ENCODE peak calls at places on chromosomes 13 and 19, in eight cellular contexts. O, U, J, L, S, W, M and C are unnamed samples.
A peak's percentile ranks its signal among the peaks of the same experiment; 100 is the strongest.

GRCh38 chr13:112960671-112961070 is 8.3 kb upstream of the MCF2L start:
- ATAC-seq in O (no peak), U (no peak), J (no peak), L (no peak), S (no peak), W (no peak), M (no peak), C (no peak)

GRCh38 chr19:44764975-44765948 is 12.4 kb upstream of the CBLC start:
- ATAC-seq in O (no peak), U (no peak), J (no peak), L (no peak), S (no peak), W (no peak), M (peak; percentile 61), C (no peak)

GRCh38 chr19:8526345-8527062 is 12.5 kb upstream of the ZNF414 start:
- ATAC-seq in O (peak; percentile 79), U (peak; percentile 70), J (peak; percentile 81), L (peak; percentile 89), S (peak; percentile 82), W (no peak), M (peak; percentile 81), C (peak; percentile 81)

GRCh38 chr13:26784704-26785639 is 24.4 kb upstream of the GPR12 start:
- ATAC-seq in O (peak; percentile 75), U (no peak), J (no peak), L (no peak), S (no peak), W (peak; percentile 56), M (no peak), C (peak; percentile 63)

GRCh38 chr19:53878786-53879144 is 3.2 kb upstream of the PRKCG start:
- ATAC-seq in O (no peak), U (no peak), J (peak; percentile 13), L (no peak), S (no peak), W (no peak), M (peak; percentile 11), C (no peak)

GRCh38 chr13:51935326-51936171 is 73.8 kb downstream of the CCDC70 start:
- ATAC-seq in O (peak; percentile 95), U (peak; percentile 98), J (peak; percentile 74), L (no peak), S (peak; percentile 77), W (peak; percentile 54), M (peak; percentile 76), C (no peak)

GRCh38 chr19:35913589-35913988 is 5.5 kb upstream of the TYROBP start:
- ATAC-seq in O (no peak), U (no peak), J (no peak), L (no peak), S (no peak), W (peak; percentile 36), M (no peak), C (no peak)

GRCh38 chr19:46745030-46745429 is 827 bp upstream of the FKRP start:
- ATAC-seq in O (no peak), U (no peak), J (peak; percentile 14), L (peak; percentile 42), S (peak; percentile 4), W (no peak), M (no peak), C (no peak)

GRCh38 chr19:14511245-14511625 is 7.0 kb downstream of the DNAJB1 start:
- ATAC-seq in O (no peak), U (no peak), J (no peak), L (no peak), S (no peak), W (no peak), M (no peak), C (no peak)
- H3K27ac ChIP-seq in O (no peak overlapping the region), U (peak overlapping the region; percentile 51), J (no peak overlapping the region), L (peak overlapping the region; percentile 86), S (peak overlapping the region; percentile 3), W (no peak overlapping the region), M (no peak overlapping the region), C (peak overlapping the region; percentile 46)

DNA sequence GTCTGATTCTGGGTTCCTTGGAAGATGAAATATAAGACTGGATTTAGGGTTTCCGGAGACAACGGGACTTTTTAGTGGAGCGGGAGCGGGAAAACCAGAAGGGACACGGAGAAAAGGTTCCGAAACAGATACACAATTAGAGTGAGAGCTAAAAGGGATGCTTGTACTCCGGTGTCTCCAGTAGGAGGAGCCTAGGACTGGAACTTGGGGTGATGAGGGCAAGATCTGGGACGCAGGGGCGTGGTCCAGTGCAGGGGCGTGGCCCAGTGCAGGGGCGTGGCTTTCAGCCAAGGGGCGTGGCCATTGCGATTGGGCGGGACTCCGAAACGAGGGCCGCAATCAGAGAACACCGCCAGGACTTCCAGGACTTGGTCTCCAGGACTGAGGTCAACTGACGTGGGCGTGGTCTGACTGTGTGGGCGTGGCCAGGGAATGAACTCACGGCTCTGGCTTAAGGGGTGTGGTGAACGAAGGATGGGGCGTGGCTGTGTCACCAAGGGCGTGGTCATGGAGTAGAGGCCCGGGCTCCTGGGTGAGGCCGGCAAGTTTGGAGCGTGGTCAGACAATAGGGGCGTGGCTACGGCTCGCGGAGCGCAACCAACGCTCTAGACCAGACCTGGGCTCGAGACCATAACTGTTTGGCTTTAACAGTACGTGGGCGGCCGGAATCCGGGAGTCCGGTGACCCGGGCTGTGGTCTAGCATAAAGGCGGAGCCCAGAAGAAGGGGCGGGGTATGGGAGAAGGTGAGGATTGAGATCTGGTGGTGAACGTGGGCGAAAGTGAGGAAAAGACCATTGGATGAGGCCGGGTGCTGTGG is at the start of gene DKKL1:
- ATAC-seq in O (peak; percentile 72), U (peak; percentile 86), J (peak; percentile 93), L (peak; percentile 98), S (peak; percentile 94), W (peak; percentile 86), M (peak; percentile 79), C (peak; percentile 91)
- TF ChIP-seq POLR2AphosphoS5 in O (peak; percentile 64), U (peak; percentile 63), J (no peak), L (peak; percentile 44), S (peak; percentile 40), W (no peak), M (no peak), C (peak; percentile 76)

GRCh38 chr19:56107626-56108351 is 13.3 kb downstream of the ZNF787 start:
- ATAC-seq in O (no peak), U (no peak), J (peak; percentile 8), L (no peak), S (no peak), W (no peak), M (no peak), C (no peak)
- H3K27ac ChIP-seq in O (no peak overlapping the region), U (no peak overlapping the region), J (peak overlapping the region; percentile 97), L (no peak overlapping the region), S (no peak overlapping the region), W (no peak overlapping the region), M (no peak overlapping the region), C (peak overlapping the region; percentile 87)

DNA sequence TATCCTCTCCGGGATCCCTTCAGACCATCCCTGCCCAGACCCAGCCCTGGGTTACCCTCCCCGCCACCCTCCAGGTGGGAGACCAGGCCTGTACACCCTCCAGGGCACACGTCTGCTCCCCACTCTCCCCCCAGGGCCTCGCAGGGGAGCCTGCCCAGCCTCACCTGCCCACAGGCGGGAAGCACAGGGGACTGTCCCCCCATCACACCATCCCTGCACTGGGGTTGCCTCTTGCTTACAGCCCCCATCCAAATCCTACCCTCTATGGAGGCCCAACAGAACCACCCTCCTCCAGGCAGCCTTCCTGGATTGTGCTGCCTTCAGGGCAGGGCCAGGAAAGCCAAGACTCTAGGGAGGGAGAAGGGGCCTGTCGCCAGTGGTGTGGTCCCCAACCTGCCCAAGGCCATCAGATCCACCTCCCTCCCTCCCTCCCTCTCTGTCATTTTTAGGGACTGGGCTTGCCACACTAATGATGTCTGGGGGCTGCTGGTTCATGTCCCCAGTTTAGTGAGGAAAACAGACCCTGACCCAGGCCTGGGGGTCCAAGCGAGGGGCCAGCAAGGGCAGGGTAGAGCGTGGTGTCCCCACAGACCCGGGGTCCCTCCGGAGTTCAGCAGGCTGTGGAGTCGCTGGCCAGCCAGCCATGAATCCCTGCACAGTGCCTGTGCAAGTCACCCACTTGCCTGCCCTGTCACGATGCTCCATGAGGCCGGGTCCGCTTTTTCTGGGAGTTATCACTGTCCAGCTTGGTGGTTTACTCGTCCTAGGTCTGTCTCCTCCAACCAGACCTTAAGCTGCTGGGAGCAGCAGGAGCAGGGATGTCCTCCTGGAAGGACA is 121.4 kb downstream of the URI1 start:
- ATAC-seq in O (no peak), U (no peak), J (peak; percentile 28), L (no peak), S (no peak), W (no peak), M (peak; percentile 18), C (no peak)
- TF ChIP-seq POLR2AphosphoS5 in O (no peak), U (no peak), J (no peak), L (no peak), S (no peak), W (no peak), M (no peak), C (no peak)

DNA sequence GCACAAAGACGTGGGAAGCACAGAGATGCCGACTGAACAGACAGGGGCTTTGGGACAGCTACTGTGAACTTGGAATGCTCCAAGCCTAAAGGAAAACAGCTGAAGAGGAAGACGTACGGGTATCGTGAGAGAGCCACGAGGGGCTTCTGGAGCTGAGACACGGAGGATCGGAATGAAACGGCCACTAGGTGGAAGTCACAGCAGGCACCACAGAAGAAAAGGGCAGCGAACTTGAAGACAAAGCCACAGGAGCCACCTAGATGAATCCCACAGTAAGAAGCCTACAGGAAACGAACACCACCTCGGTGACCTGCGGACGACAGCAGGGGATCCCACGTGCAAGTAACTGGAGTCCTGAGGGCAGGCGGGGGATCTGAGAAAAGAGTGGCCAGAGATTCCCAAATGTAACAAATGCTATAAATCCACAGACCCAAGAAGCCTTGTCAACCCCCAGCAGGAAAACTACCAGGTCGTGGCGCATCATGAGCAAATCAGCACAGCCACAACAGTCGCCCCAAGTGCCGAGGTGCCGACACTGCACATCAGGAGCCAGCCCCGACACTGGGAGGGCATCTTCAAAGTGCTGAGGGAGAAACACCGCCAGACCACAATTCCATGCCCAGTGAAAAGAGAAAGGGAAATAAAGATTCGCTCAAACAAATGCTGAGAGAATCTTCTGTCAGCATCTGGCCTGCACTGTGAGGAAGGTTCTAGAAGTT is 39.3 kb upstream of the ISYNA1 start:
- ATAC-seq in O (peak; percentile 21), U (no peak), J (no peak), L (no peak), S (peak; percentile 43), W (no peak), M (no peak), C (no peak)
- H3K27ac ChIP-seq in O (peak overlapping the region; percentile 45), U (no peak overlapping the region), J (no peak overlapping the region), L (no peak overlapping the region), S (no peak overlapping the region), W (no peak overlapping the region), M (peak overlapping the region; percentile 90), C (peak overlapping the region; percentile 79)

GRCh38 chr19:56097306-56097705 is 23.8 kb downstream of the ZNF787 start:
- ATAC-seq in O (no peak), U (no peak), J (no peak), L (no peak), S (no peak), W (no peak), M (no peak), C (no peak)
- TF ChIP-seq POLR2AphosphoS5 in O (no peak), U (no peak), J (no peak), L (no peak), S (no peak), W (no peak), M (no peak), C (no peak)

DNA sequence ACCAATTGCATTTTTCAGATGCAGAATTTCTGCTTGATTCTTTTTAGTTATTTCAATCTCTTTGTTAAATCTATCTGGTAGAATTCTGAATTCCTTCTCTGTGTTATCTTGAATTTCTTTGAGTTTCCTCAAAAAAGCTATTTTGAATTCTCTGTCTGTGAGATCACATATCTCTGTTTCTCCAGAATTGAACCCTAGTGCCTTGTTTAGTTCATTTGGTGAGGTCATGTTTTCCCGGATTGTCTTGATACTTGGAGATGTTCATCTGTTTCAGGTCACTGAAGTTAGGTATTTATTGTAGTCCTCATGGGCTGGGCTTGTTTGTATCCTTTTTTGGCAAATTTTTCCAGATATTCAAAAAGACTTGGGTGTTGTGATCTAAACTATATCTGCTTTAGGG is 202.9 kb upstream of the SERP2 start:
- ATAC-seq in O (no peak), U (no peak), J (no peak), L (no peak), S (no peak), W (no peak), M (no peak), C (no peak)
- H3K27ac ChIP-seq in O (no peak overlapping the region), U (no peak overlapping the region), J (no peak overlapping the region), L (no peak overlapping the region), S (no peak overlapping the region), W (no peak overlapping the region), M (no peak overlapping the region), C (no peak overlapping the region)